ENCODE peak calls at places on chromosomes 7 and 10, in six cellular contexts. A is WTC11, C is GM12878, F is K562, M is HepG2, J is H1. L is an unnamed sample.

GRCh38 chr10:6379015-6379776 is 176.5 kb downstream of the PFKFB3 start:
- DNase-seq in A (no peak), F (no peak), J (no peak), C (no peak), M (peak), L (no peak)

GRCh38 chr10:129971381-129972144 is 7.5 kb upstream of the EBF3 start:
- DNase-seq in F (peak), J (no peak), C (no peak), M (peak), A (peak), L (peak)

GRCh38 chr7:111362660-111363059 is 199.6 kb downstream of the IMMP2L start:
- DNase-seq in M (no peak), A (no peak), C (no peak), J (no peak), F (peak), L (no peak)

GRCh38 chr7:47213276-47213675 is 368.6 kb downstream of the TNS3 start:
- DNase-seq in M (no peak), J (no peak), C (no peak), A (no peak), F (no peak), L (no peak)

GRCh38 chr7:4479367-4480039 is 202.6 kb upstream of the FOXK1 start:
- DNase-seq in A (peak), C (no peak), F (peak), M (peak), J (peak), L (peak)

GRCh38 chr10:131142446-131143380 is 168.8 kb downstream of the TCERG1L start:
- DNase-seq in C (no peak), M (no peak), A (no peak), J (no peak), F (no peak), L (no peak)

GRCh38 chr10:16799621-16800020 is 17.6 kb downstream of the RSU1 start:
- DNase-seq in A (peak), F (no peak), J (no peak), C (peak), M (no peak), L (peak)

GRCh38 chr7:30173058-30173897 is 38.5 kb downstream of the MTURN start:
- DNase-seq in A (peak), M (peak), C (no peak), F (peak), J (no peak), L (no peak)

GRCh38 chr10:69684020-69684980 is 54.3 kb downstream of the FAM241B start:
- DNase-seq in C (no peak), F (no peak), A (no peak), J (no peak), M (peak), L (no peak)

GRCh38 chr10:68594405-68594804 is 34.3 kb downstream of the TET1 start:
- DNase-seq in M (no peak), A (no peak), J (no peak), F (peak), C (no peak), L (no peak)

GRCh38 chr10:132370426-132371340 is 26.3 kb upstream of the PWWP2B start:
- DNase-seq in C (no peak), M (no peak), A (no peak), J (no peak), F (no peak), L (no peak)

GRCh38 chr10:133338080-133339071 is 1.7 kb upstream of the CALY start:
- DNase-seq in J (no peak), C (no peak), A (no peak), F (no peak), M (no peak), L (no peak)

GRCh38 chr10:8053446-8054242 is 844 bp upstream of the GATA3 start:
- DNase-seq in F (peak), M (no peak), C (no peak), A (peak), J (no peak), L (peak)

GRCh38 chr7:1810961-1811849 is 141.1 kb downstream of the ELFN1 start:
- DNase-seq in A (no peak), J (no peak), F (no peak), C (no peak), M (no peak), L (no peak)

GRCh38 chr7:152649220-152649619 is 26.7 kb downstream of the XRCC2 start:
- DNase-seq in J (no peak), C (no peak), M (no peak), A (no peak), F (no peak), L (no peak)

GRCh38 chr7:1754345-1754908 is 84.3 kb downstream of the ELFN1 start:
- DNase-seq in F (no peak), C (no peak), J (no peak), A (no peak), M (no peak), L (no peak)

GRCh38 chr7:17638727-17639126 is 301.6 kb downstream of the SNX13 start:
- DNase-seq in F (no peak), J (no peak), M (no peak), C (no peak), A (no peak), L (no peak)

GRCh38 chr10:86644412-86645110 is 9.8 kb upstream of the OPN4 start:
- DNase-seq in M (peak), C (peak), F (no peak), A (no peak), J (no peak), L (no peak)

DNA sequence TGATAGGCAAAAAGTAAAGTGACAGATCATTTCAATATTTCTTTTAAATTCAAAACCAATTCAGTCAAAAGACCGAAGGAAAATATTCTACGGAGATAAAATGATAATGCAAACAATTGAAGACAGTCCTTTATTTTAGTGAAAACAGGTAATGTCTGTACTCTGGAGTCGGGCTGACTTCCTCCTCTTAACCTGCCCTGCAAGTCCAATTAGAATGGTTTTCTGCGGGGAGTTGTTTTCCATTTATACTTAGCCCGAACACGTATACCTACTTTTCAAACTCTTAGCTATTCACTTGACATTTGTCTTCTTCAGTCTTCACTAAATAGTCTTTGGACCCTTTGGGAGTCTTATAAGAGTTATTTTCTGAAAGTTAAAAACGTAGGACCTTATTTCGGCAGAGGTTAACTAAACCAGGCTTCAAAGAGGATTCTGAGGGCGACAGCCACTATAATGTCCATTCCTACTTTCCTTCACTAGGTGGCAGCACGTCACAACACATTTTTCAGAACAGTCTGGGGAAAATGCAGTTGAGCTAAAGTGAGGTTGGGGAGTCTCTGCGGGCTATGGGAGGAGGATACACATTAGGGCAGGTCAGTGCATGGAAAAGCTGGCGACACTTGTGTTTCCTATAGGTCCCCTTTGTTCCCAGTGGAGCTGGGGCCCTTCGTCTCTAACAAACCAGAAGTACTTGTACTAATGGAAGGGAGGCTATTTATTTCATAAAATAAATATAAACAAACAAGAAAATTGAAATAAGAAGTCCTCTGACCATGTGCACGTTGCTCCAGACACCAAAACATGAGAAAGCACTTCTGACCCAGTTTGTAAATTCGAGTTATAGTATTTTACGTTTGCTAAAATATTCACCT is 471.9 kb downstream of the KCNMA1 start:
- DNase-seq in J (peak), C (peak), F (peak), M (peak), A (peak), L (peak)
- TF ChIP-seq CREB1 in J (no peak), C (no peak), F (no peak), M (no peak), A (no peak), L (no peak)

DNA sequence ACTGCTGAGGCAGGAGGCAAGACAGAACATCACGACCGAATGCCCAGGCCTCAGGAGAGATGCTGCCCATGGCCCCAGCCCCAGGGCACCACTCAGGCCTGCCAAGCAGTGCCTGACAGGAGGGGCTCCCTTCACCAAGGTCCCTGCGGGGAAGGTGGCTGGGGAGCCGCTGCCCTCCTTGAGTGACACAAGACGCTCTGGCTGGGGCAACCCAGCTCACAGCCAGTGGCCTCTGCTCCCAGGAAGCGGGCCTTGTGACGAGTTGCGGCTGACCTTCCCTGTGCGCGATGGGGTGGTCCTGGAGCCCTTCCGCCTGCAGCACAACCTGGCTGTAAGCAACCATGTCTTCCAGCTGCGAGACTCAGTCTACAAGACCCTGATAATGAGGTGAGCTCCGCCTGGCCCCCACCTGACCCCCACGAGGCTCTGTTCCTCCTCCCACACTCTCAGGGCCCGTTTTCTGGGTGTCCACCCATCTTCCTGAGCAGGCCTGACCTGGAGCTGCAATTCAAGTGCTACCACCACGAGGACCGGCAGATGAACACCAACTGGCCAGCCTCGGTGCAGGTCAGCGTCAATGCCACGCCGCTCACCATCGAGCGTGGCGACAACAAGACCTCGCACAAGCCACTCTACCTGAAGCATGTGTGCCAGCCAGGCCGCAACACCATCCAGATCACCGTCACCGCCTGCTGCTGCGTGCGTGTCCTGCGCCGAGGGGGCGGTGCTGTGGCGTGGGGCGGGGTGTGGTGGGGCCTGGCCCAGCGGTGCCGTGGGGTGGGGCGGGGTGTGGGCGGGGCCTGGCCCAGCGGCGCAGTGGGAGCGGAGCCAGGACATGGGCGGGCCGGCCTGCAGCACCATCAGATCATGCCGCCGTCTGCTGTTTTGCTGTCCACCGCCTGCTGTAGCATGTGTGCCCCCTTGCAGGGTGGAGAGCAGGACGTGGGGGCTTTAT is 12.8 kb downstream of the ZMIZ2 start:
- DNase-seq in C (no peak), F (peak), M (no peak), A (no peak), J (no peak), L (peak)
- TF ChIP-seq CREB1 in C (no peak), F (peak), M (no peak), A (no peak), J (no peak), L (no peak)

GRCh38 chr7:78195281-78195680 is 396.7 kb downstream of the PHTF2 start:
- DNase-seq in C (no peak), F (no peak), A (no peak), J (no peak), M (no peak), L (no peak)

GRCh38 chr7:78198756-78199155 is 400.2 kb downstream of the PHTF2 start:
- DNase-seq in J (no peak), F (no peak), A (no peak), M (no peak), C (no peak), L (no peak)

GRCh38 chr7:78194609-78195008 is 396.0 kb downstream of the PHTF2 start:
- DNase-seq in J (no peak), A (no peak), C (no peak), M (no peak), F (peak), L (no peak)

GRCh38 chr7:78203042-78203720 is 404.6 kb downstream of the PHTF2 start:
- DNase-seq in M (no peak), C (no peak), F (no peak), A (no peak), J (no peak), L (no peak)

GRCh38 chr7:78197447-78197846 is 398.9 kb downstream of the PHTF2 start:
- DNase-seq in J (no peak), C (no peak), M (no peak), F (no peak), A (no peak), L (no peak)
- TF ChIP-seq CREB1 in J (no peak), C (no peak), M (no peak), F (no peak), A (no peak), L (no peak)

GRCh38 chr10:93596539-93596938 is 4.5 kb downstream of the RBP4 start:
- DNase-seq in C (no peak), J (no peak), F (no peak), A (peak), M (peak), L (peak)
- TF ChIP-seq CREB1 in C (no peak), J (no peak), F (no peak), A (no peak), M (no peak), L (no peak)

L was measured in GM23338.